ENCODE peak calls at places on chromosomes 4 and X, in five cellular contexts. F is MM.1S, M is left ventricle myocardium inferior, Q is cardiac muscle cell, R is hepatocyte. I is an unnamed sample.
A peak's percentile ranks its signal among the peaks of the same experiment; 100 is the strongest.

GRCh38 chr4:15149234-15149841 is 147.1 kb downstream of the CPEB2 start:
- DNase-seq in Q (no peak), M (no peak), R (no peak), F (no peak), I (no peak)

GRCh38 chr4:76266627-76267026 is 15.1 kb downstream of the FAM47E start:
- DNase-seq in R (no peak), Q (no peak), F (no peak), M (no peak), I (no peak)

GRCh38 chrX:48025561-48025960 is 18.8 kb downstream of the SPACA5 start:
- DNase-seq in M (no peak), F (peak; percentile 58), Q (peak; percentile 71), R (peak; percentile 74), I (peak; percentile 26)

GRCh38 chr4:114807357-114807756 is 208.8 kb downstream of the UGT8 start:
- DNase-seq in Q (no peak), F (no peak), R (no peak), M (no peak), I (no peak)

GRCh38 chr4:6298035-6298434 is 28.4 kb downstream of the WFS1 start:
- DNase-seq in Q (no peak), R (no peak), M (no peak), F (no peak), I (no peak)

GRCh38 chrX:9955506-9955905 is 11.7 kb upstream of the CLDN34 start:
- DNase-seq in M (no peak), R (no peak), Q (peak; percentile 71), F (no peak), I (no peak)

GRCh38 chr4:24736066-24736465 is 59.3 kb upstream of the SOD3 start:
- DNase-seq in M (no peak), Q (peak; percentile 64), F (no peak), R (no peak), I (no peak)

GRCh38 chr4:6333301-6334202 is 63.9 kb downstream of the WFS1 start:
- DNase-seq in M (no peak), R (no peak), F (peak; percentile 14), Q (no peak), I (no peak)

GRCh38 chr4:84279678-84280077 is 219.4 kb downstream of the NKX6-1 start:
- DNase-seq in Q (no peak), F (no peak), R (no peak), M (no peak), I (no peak)

GRCh38 chr4:83725076-83726074 is 189.5 kb downstream of the GPAT3 start:
- DNase-seq in R (no peak), M (no peak), F (no peak), Q (no peak), I (no peak)

GRCh38 chr4:5500165-5500564 is 208.2 kb downstream of the EVC2 start:
- DNase-seq in R (no peak), F (no peak), M (no peak), Q (peak; percentile 11), I (peak; percentile 22)

GRCh38 chrX:3461824-3462508 is 115.5 kb upstream of the MXRA5 start:
- DNase-seq in Q (no peak), M (no peak), F (peak; percentile 48), R (no peak), I (no peak)

GRCh38 chr4:148305749-148306148 is 136.5 kb downstream of the NR3C2 start:
- DNase-seq in M (no peak), Q (no peak), F (no peak), R (no peak), I (no peak)

GRCh38 chrX:111083101-111083500 is 12.9 kb upstream of the PAK3 start:
- DNase-seq in R (no peak), M (no peak), Q (peak; percentile 13), F (no peak), I (no peak)

GRCh38 chr4:116005037-116005805 is 891.8 kb upstream of the NDST4 start:
- DNase-seq in Q (no peak), M (no peak), R (no peak), F (no peak), I (no peak)

GRCh38 chr4:76799139-76799538 is 98.8 kb downstream of the SOWAHB start:
- DNase-seq in M (no peak), F (no peak), Q (no peak), R (no peak), I (no peak)

GRCh38 chr4:150828159-150828558 is 186.9 kb downstream of the LRBA start:
- DNase-seq in M (no peak), Q (no peak), F (peak; percentile 98), R (no peak), I (no peak)

GRCh38 chrX:34437586-34437985 is 219.5 kb downstream of the TMEM47 start:
- DNase-seq in Q (no peak), F (no peak), M (peak; percentile 28), R (no peak), I (no peak)

GRCh38 chr4:120720354-120720753 is 202.2 kb downstream of the PRDM5 start:
- DNase-seq in R (no peak), Q (no peak), F (peak; percentile 31), M (no peak), I (no peak)

GRCh38 chrX:32520789-32521188 is 690.6 kb downstream of the DMD start:
- DNase-seq in Q (no peak), M (no peak), F (no peak), R (no peak), I (no peak)

GRCh38 chrX:142233400-142233799 is 28.3 kb upstream of the MAGEC2 start:
- DNase-seq in M (no peak), R (no peak), F (no peak), Q (no peak), I (no peak)

GRCh38 chr4:69156913-69157312 is 57.6 kb downstream of the UGT2B11 start:
- DNase-seq in Q (no peak), F (no peak), R (no peak), M (no peak), I (no peak)

GRCh38 chr4:52968696-52969095 is 106.6 kb downstream of the RASL11B start:
- DNase-seq in Q (no peak), M (no peak), R (no peak), F (no peak), I (no peak)

GRCh38 chr4:150056569-150056968 is 21.7 kb upstream of the DCLK2 start:
- DNase-seq in R (no peak), M (no peak), F (no peak), Q (peak; percentile 44), I (no peak)

GRCh38 chr4:186775867-186776266 is 52.2 kb upstream of the FAT1 start:
- DNase-seq in Q (no peak), F (no peak), M (no peak), R (no peak), I (no peak)

GRCh38 chrX:150060406-150060805 is 122.1 kb upstream of the EOLA2 start:
- DNase-seq in R (no peak), M (no peak), F (no peak), Q (no peak), I (no peak)

GRCh38 chrX:70134116-70134477 is 850 bp downstream of the IGBP1 start:
- DNase-seq in M (no peak), R (peak; percentile 32), Q (peak; percentile 19), F (no peak), I (peak; percentile 2)

GRCh38 chrX:17500145-17500579 is 125.2 kb downstream of the NHS start:
- DNase-seq in M (no peak), Q (peak; percentile 51), R (peak; percentile 44), F (no peak), I (no peak)

GRCh38 chr4:126899382-126899801 is 733.4 kb upstream of the INTU start:
- DNase-seq in F (no peak), R (no peak), Q (peak; percentile 64), M (peak; percentile 28), I (peak; percentile 15)

GRCh38 chr4:81565137-81565870 is 93.6 kb upstream of the RASGEF1B start:
- DNase-seq in R (peak; percentile 44), F (no peak), Q (peak; percentile 72), M (peak; percentile 88), I (no peak)

GRCh38 chr4:7786517-7786916 is 153.1 kb downstream of the AFAP1 start:
- DNase-seq in M (no peak), F (no peak), Q (no peak), R (no peak), I (no peak)
- H3K27ac ChIP-seq in M (no peak overlapping the region), F (no peak overlapping the region), Q (no peak overlapping the region), R (no peak overlapping the region), I (no peak overlapping the region)

DNA sequence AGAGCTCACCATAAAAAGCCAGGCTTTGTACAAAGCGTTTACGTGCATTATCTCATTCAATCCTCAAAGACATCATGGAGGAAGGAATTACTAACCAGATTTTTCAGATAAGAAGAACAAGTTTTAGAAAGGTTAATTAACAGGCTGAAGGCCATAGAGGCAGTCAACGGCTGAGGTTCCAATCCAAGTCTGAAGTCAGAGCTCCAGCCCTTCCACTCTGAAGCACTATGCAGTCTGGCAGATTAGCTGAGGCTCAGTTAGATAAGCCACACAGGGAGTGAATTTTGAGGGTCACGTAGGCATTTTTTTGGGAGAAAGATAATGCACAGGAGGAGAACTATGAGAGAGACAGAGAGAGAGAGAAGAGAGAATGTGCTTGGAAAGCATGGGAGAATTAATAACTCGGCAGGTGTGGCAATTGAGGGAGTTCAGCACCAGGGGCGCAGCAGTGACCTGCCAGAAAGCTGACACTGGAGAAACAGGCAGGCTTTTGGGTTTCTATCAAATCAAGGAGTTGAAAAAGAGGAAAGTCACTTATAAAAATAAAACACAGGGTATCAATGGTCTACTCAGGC is 116.5 kb upstream of the NAP1L5 start:
- DNase-seq in Q (no peak), M (no peak), R (no peak), F (no peak), I (no peak)
- TF ChIP-seq CTCF in Q (no peak), M (peak; percentile 41), R (peak; percentile 12), F (no peak), I (no peak)

DNA sequence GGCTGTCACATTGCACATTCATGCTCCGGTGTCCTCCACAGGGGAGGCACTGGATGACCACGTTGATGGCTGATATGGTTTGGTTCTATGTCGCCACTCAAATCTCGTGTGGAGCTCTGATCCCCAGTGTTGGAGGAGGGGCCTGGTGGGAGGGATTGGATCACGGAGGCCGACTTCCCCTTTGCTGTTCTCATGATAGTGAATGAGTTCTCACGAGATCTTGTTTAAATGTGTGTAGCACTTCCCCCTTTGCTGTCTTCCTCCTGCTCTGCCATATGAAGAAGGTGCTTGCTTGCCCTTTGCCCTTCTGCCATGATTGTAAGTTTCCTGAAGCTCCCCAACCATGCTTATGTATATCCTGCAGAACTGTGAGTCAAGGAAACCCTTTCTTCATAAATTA is 22.3 kb upstream of the NAT8L start:
- DNase-seq in Q (no peak), R (no peak), F (no peak), M (no peak), I (no peak)
- H3K27ac ChIP-seq in Q (no peak overlapping the region), R (peak overlapping the region; percentile 87), F (no peak overlapping the region), M (no peak overlapping the region), I (no peak overlapping the region)

DNA sequence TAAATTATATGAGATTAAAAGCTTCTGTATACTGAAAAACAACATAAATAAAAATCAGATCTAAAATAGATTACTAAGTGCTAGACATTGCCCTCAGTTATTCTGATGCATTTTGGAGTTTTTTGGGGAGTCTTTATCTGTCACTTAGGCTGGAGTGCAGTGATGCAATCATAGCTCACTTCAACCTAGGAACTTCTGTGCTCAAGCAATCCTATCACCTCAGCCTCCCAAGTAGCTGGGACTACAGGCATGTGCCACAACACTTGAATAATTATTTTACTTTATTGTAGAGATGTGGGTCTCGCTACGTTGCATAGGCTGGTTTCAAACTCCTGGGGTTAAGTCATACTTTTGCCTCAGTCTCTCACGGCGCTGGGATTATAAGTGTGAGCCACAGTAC is 31.7 kb downstream of the HSD17B11 start:
- DNase-seq in Q (no peak), M (no peak), F (no peak), R (no peak), I (no peak)
- TF ChIP-seq CTCF in Q (no peak), M (no peak), F (no peak), R (no peak), I (no peak)

GRCh38 chr4:925171-925570 is 6.9 kb downstream of the GAK start:
- DNase-seq in R (no peak), M (no peak), Q (no peak), F (no peak), I (no peak)
- H3K27ac ChIP-seq in R (no peak overlapping the region), M (no peak overlapping the region), Q (no peak overlapping the region), F (no peak overlapping the region), I (peak overlapping the region; percentile 28)

I was measured in RWPE1.